ENCODE peak calls at places on chromosomes 7 and 10, in five cellular contexts. H is heart left ventricle, V is A673, T is uterus, Y is stomach. Q is an unnamed sample.

GRCh38 chr10:122368502-122369254 is 5.8 kb upstream of the PLEKHA1 start:
- DNase-seq in H (no peak), Y (no peak), T (no peak), V (no peak), Q (no peak)

GRCh38 chr10:102837230-102837721 is at the start of gene CYP17A1:
- DNase-seq in Y (peak), H (no peak), T (peak), V (peak), Q (no peak)

GRCh38 chr7:104643587-104644217 is 315.3 kb downstream of the LHFPL3 start:
- DNase-seq in V (peak), T (no peak), H (no peak), Y (no peak), Q (no peak)

GRCh38 chr7:6508950-6509349 is 42.3 kb downstream of the GRID2IP start:
- DNase-seq in T (no peak), Y (no peak), V (no peak), H (no peak), Q (no peak)

GRCh38 chr10:7444576-7445226 is 33.9 kb upstream of the SFMBT2 start:
- DNase-seq in T (no peak), Y (no peak), H (no peak), V (no peak), Q (no peak)

GRCh38 chr7:157009170-157009777 is 1.2 kb downstream of the MNX1 start:
- DNase-seq in Y (peak), H (no peak), V (no peak), T (no peak), Q (no peak)

GRCh38 chr7:77368974-77369373 is 47.2 kb downstream of the GSAP start:
- DNase-seq in H (no peak), Y (no peak), V (no peak), T (no peak), Q (no peak)

GRCh38 chr7:115274-115911 is 77.0 kb upstream of the FAM20C start:
- DNase-seq in T (no peak), Y (no peak), H (no peak), V (no peak), Q (no peak)

GRCh38 chr10:95237376-95238170 is 43.5 kb downstream of the ACSM6 start:
- DNase-seq in H (no peak), V (no peak), T (no peak), Y (no peak), Q (no peak)

GRCh38 chr7:11345621-11346020 is 371.9 kb downstream of the PHF14 start:
- DNase-seq in T (no peak), V (no peak), H (no peak), Y (no peak), Q (no peak)

GRCh38 chr10:62277946-62278345 is 9.3 kb upstream of the RTKN2 start:
- DNase-seq in H (no peak), V (no peak), Y (no peak), T (no peak), Q (no peak)

GRCh38 chr7:135147341-135147898 is 452 bp upstream of the TMEM140 start:
- DNase-seq in Y (no peak), H (no peak), T (no peak), V (no peak), Q (no peak)

GRCh38 chr7:2665359-2665791 is 22.6 kb upstream of the AMZ1 start:
- DNase-seq in H (no peak), T (no peak), V (peak), Y (no peak), Q (no peak)

GRCh38 chr10:73886085-73886529 is 11.8 kb upstream of the CAMK2G start:
- DNase-seq in T (peak), V (peak), H (peak), Y (peak), Q (peak)

DNA sequence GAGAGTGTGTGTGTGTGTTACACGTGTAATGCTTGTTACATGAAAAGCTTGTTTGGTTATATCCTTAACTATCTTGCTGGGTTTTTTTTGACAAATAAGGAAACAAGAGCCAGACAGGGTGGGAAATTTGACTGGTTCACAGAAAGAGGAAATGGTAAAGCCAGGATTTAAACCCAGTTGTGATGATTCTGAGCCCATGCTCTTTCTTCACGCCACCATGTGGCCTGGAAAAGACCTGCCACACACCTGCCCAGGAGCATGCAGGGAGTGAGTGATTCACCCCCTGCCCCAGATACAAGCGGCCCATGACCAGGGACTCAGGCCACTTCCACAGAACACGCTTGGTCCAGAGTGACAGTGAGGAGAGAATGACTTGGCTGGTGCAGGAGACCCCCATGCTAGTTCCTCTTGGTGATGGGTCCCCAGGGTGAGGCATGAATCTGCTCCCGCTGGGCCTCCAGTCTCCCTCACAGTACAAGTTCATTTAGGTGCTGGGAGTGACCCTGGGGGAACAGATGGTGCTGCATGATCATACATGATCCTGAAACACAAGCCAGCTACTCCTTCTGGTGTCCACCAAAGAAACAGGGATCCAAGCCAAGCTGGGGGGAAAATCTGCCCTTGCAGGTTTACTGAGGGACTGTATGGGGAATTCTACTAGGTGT is 21.0 kb upstream of the EIF5AL1 start:
- DNase-seq in T (no peak), H (no peak), V (no peak), Y (no peak), Q (no peak)
- TF ChIP-seq CTCF in T (no peak), H (no peak), V (peak), Y (no peak), Q (peak)

GRCh38 chr7:7783001-7783400 is 64.6 kb upstream of the RPA3 start:
- DNase-seq in V (no peak), Y (no peak), T (no peak), H (no peak), Q (no peak)
- TF ChIP-seq CTCF in V (no peak), Y (no peak), T (no peak), H (no peak), Q (no peak)

GRCh38 chr10:5076615-5077014 is 17.6 kb upstream of the AKR1C3 start:
- DNase-seq in T (no peak), Y (no peak), H (no peak), V (peak), Q (no peak)

GRCh38 chr10:5081091-5081490 is 13.1 kb upstream of the AKR1C3 start:
- DNase-seq in T (no peak), V (no peak), Y (no peak), H (no peak), Q (no peak)

GRCh38 chr10:5078781-5079180 is 15.4 kb upstream of the AKR1C3 start:
- DNase-seq in T (no peak), V (no peak), H (no peak), Y (peak), Q (no peak)

GRCh38 chr10:5079306-5079830 is 14.8 kb upstream of the AKR1C3 start:
- DNase-seq in Y (no peak), V (peak), T (no peak), H (no peak), Q (no peak)

GRCh38 chr10:5079836-5080235 is 14.4 kb upstream of the AKR1C3 start:
- DNase-seq in Y (no peak), V (no peak), H (no peak), T (no peak), Q (no peak)
- TF ChIP-seq CTCF in Y (no peak), V (no peak), H (no peak), T (no peak), Q (no peak)

DNA sequence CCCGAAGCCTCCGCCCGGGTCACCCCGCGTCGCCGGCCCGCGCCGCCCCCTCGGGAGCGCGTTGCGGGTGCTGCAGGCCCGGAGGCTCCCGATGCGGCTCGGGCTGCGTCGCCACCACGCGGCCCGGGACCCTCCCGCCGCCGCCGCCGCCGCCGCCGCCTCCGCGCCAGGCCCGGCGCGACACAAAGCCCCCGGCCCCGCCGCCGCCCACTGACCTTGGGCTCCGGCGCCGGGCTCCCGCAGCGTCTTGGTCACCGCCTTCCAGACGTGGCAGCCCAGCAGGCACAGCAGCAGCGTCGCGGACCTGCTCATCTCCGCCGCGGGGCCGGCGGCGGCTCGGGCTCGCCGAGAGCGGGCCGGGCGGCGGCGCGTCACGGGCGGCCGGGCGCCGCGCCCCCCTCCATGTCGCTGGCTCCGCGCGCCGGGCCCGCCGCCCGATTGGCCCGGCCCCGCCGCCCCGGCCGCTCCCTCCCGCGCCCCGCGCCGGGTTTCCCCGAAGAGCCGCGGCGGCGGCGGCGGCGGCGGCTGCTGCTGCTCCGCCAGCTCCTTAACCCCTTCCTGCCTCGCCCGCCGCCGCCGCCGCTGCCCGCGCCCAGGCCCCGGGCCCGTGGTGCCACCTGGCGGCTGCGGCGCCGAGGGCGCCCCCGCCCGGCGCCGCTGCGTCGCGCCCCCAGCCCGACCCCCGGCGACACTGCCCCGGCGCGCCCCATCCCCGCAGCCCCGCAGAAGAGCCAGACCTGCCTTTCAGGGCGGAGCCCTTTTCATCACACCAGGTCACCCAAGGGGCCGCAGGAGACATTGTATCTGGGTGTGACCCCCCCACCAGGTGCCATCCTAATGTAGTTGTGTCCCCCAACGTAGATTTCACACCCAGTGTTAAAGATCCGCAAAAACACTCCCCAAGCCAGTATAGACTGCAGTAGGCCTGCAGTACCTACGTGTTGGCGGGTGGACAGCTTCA is at the start of gene FAM171A1:
- DNase-seq in T (peak), V (peak), Y (peak), H (peak), Q (peak)
- TF ChIP-seq CTCF in T (peak), V (no peak), Y (no peak), H (no peak), Q (peak)

GRCh38 chr7:79507161-79507560 is 53.7 kb upstream of the MAGI2 start:
- DNase-seq in H (no peak), Y (no peak), T (no peak), V (no peak), Q (no peak)

GRCh38 chr7:79506481-79506880 is 53.0 kb upstream of the MAGI2 start:
- DNase-seq in Y (no peak), V (no peak), H (no peak), T (no peak), Q (no peak)

GRCh38 chr7:79504607-79505389 is 51.3 kb upstream of the MAGI2 start:
- DNase-seq in H (no peak), V (no peak), T (no peak), Y (no peak), Q (no peak)

GRCh38 chr7:79497728-79498127 is 44.3 kb upstream of the MAGI2 start:
- DNase-seq in T (no peak), H (no peak), Y (no peak), V (no peak), Q (no peak)

DNA sequence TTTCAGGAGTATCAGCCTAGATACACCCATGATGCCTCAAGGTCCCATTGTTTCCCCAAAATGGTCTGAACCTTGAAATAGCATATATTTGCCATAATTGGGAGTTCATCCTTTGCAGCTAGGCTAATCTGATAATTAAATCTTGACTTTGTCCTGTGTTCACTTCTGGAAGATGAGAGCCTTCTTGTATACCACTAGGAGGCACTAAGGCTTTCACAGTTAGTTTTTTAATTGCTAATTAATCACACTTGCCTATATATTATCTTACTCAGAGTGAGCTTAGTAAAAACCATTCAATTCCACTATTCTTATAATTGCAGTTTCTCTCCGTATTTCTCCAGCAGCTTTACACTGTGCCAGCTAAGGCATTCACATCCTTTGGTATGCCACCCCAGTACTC is 48.7 kb upstream of the MAGI2 start:
- DNase-seq in T (no peak), Y (no peak), H (no peak), V (no peak), Q (no peak)
- TF ChIP-seq CTCF in T (no peak), Y (no peak), H (no peak), V (peak), Q (peak)

DNA sequence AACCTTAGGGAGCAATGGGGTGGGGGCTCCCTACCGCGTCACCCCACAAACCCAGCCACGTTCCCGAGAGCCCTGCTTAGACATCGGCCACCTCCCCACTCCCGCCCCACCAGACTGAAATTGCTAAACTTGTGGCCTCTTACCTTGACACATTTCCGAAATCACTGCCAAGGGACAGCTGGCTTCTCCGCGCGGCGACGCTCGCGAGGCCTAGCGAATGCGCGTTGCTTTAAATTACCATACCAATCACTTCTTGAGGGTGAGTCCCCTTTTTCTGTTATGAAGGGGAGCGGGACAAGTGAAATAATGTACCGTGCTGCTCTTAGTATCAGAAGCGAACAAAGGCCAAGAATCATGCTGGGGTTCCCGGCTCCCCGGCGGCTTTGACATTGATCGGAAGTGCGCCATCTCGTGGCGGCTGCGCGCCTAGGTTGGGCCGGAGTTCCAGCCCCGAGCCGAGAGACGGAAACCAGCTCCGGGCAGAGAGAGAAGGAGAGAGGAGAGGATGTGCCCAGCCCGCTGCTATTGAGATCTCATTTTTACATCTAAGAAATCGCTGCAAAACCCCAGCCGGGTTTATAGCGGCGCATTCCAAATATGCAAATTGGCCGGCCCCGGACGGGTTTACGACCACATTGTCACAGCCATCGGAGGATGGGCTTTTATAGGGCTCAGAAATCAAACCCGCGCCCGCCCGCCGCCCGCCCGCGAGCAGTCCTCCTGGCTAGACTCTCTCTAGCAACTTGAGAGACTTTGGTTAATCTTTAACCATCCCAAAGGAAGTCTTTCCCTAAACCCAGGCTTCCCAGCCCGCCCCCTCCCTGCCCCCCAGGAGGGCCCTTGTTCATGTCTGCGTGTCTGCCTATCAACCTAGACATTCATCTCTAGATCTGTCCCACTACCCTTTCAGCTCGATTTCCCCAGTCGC is 5.3 kb downstream of the HOXA11 start:
- DNase-seq in H (no peak), T (peak), Y (peak), V (peak), Q (peak)
- TF ChIP-seq CTCF in H (peak), T (peak), Y (peak), V (peak), Q (peak)

Q was measured in progenitor cell of endocrine pancreas.